ENCODE peak calls at places on chromosome 12, in seven cellular contexts. One of them, this sample, is unnamed. For H3K36me3 and H3K9me2, the result is how much of the 10 kb centered on the place peaks cover.

GRCh38 chr12:106238146-106238545 is 9.7 kb downstream of the CKAP4 start:
- DNase-seq in MM.1S: no peak
- DNase-seq in OCI-LY7: no peak
- DNase-seq in SK-N-SH: no peak
- DNase-seq in PC-3: no peak
- DNase-seq in PC-9: no peak
- DNase-seq in GM23248: no peak
- DNase-seq in this sample: no peak

GRCh38 chr12:66708704-66709443 is 30.0 kb upstream of the GRIP1 start:
- DNase-seq in MM.1S: peak
- DNase-seq in OCI-LY7: peak
- DNase-seq in SK-N-SH: no peak
- DNase-seq in PC-3: peak
- DNase-seq in PC-9: no peak
- DNase-seq in GM23248: peak
- DNase-seq in this sample: peak

GRCh38 chr12:6204533-6205143 is 4.4 kb downstream of the CD9 start:
- DNase-seq in MM.1S: no peak
- DNase-seq in OCI-LY7: peak
- DNase-seq in SK-N-SH: no peak
- DNase-seq in PC-3: no peak
- DNase-seq in PC-9: no peak
- DNase-seq in GM23248: no peak
- DNase-seq in this sample: no peak

GRCh38 chr12:131511803-131512564 is 198.9 kb upstream of the SFSWAP start:
- DNase-seq in MM.1S: no peak
- DNase-seq in OCI-LY7: peak
- DNase-seq in SK-N-SH: no peak
- DNase-seq in PC-3: no peak
- DNase-seq in PC-9: no peak
- DNase-seq in GM23248: no peak
- DNase-seq in this sample: no peak

GRCh38 chr12:130447655-130447965 is 109.9 kb downstream of the PIWIL1 start:
- DNase-seq in MM.1S: no peak
- DNase-seq in OCI-LY7: no peak
- DNase-seq in SK-N-SH: no peak
- DNase-seq in PC-3: no peak
- DNase-seq in PC-9: no peak
- DNase-seq in GM23248: no peak
- DNase-seq in this sample: no peak

GRCh38 chr12:26195641-26196423 is 459 bp downstream of the SSPN start:
- DNase-seq in MM.1S: peak
- DNase-seq in OCI-LY7: no peak
- DNase-seq in SK-N-SH: peak
- DNase-seq in PC-3: peak
- DNase-seq in PC-9: peak
- DNase-seq in GM23248: peak
- DNase-seq in this sample: peak

GRCh38 chr12:51391047-51391837 is at the start of gene GALNT6:
- DNase-seq in MM.1S: peak
- DNase-seq in OCI-LY7: peak
- DNase-seq in SK-N-SH: peak
- DNase-seq in PC-3: peak
- DNase-seq in PC-9: peak
- DNase-seq in GM23248: no peak
- DNase-seq in this sample: peak

GRCh38 chr12:67558775-67559174 is 89.8 kb upstream of the DYRK2 start:
- DNase-seq in MM.1S: no peak
- DNase-seq in OCI-LY7: peak
- DNase-seq in SK-N-SH: no peak
- DNase-seq in PC-3: no peak
- DNase-seq in PC-9: no peak
- DNase-seq in GM23248: no peak
- DNase-seq in this sample: no peak

GRCh38 chr12:2842948-2843347 is 8.1 kb upstream of the NRIP2 start:
- DNase-seq in MM.1S: no peak
- DNase-seq in OCI-LY7: no peak
- DNase-seq in SK-N-SH: no peak
- DNase-seq in PC-3: no peak
- DNase-seq in PC-9: no peak
- DNase-seq in GM23248: no peak
- DNase-seq in this sample: no peak

GRCh38 chr12:105167346-105167745 is 59.8 kb downstream of the WASHC4 start:
- DNase-seq in MM.1S: no peak
- DNase-seq in OCI-LY7: no peak
- DNase-seq in SK-N-SH: no peak
- DNase-seq in PC-3: no peak
- DNase-seq in PC-9: no peak
- DNase-seq in GM23248: peak
- DNase-seq in this sample: no peak
- H3K36me3 ChIP-seq in MM.1S: under half
- H3K36me3 ChIP-seq in OCI-LY7: half or more
- H3K36me3 ChIP-seq in SK-N-SH: half or more
- H3K36me3 ChIP-seq in PC-3: under half
- H3K36me3 ChIP-seq in PC-9: under half
- H3K36me3 ChIP-seq in GM23248: half or more
- H3K36me3 ChIP-seq in this sample: under half

DNA sequence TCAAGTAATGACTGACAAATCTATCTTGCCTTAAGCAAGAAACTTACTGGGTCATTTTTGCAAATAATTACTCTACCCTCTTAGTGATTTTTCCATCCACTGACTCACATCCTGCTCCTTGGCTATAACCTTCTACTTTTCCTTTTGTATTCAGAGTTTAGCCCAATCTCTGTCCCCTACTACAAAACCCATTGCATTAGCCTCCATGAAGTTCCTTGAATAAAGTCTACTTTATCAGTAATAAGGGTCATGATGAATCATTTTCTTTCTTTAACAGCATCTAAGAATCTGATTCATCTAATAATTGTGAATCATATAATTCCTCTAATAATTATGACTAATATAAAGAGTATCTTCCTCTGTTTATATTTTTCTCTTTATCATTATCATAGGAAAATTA is 132.6 kb downstream of the NTS start:
- DNase-seq in MM.1S: no peak
- DNase-seq in OCI-LY7: no peak
- DNase-seq in SK-N-SH: no peak
- DNase-seq in PC-3: peak
- DNase-seq in PC-9: no peak
- DNase-seq in GM23248: no peak
- DNase-seq in this sample: no peak
- H3K9me2 ChIP-seq in MM.1S: under half
- H3K9me2 ChIP-seq in OCI-LY7: under half
- H3K9me2 ChIP-seq in SK-N-SH: under half
- H3K9me2 ChIP-seq in PC-3: under half
- H3K9me2 ChIP-seq in PC-9: under half
- H3K9me2 ChIP-seq in GM23248: under half
- H3K9me2 ChIP-seq in this sample: under half

GRCh38 chr12:41228066-41228820 is 40.1 kb downstream of the PDZRN4 start:
- DNase-seq in MM.1S: no peak
- DNase-seq in OCI-LY7: no peak
- DNase-seq in SK-N-SH: no peak
- DNase-seq in PC-3: no peak
- DNase-seq in PC-9: no peak
- DNase-seq in GM23248: no peak
- DNase-seq in this sample: no peak

GRCh38 chr12:41220931-41221330 is 32.8 kb downstream of the PDZRN4 start:
- DNase-seq in MM.1S: no peak
- DNase-seq in OCI-LY7: no peak
- DNase-seq in SK-N-SH: no peak
- DNase-seq in PC-3: no peak
- DNase-seq in PC-9: no peak
- DNase-seq in GM23248: no peak
- DNase-seq in this sample: no peak

GRCh38 chr12:41225179-41225578 is 37.1 kb downstream of the PDZRN4 start:
- DNase-seq in MM.1S: no peak
- DNase-seq in OCI-LY7: no peak
- DNase-seq in SK-N-SH: no peak
- DNase-seq in PC-3: no peak
- DNase-seq in PC-9: no peak
- DNase-seq in GM23248: no peak
- DNase-seq in this sample: no peak

GRCh38 chr12:41223600-41223999 is 35.5 kb downstream of the PDZRN4 start:
- DNase-seq in MM.1S: no peak
- DNase-seq in OCI-LY7: no peak
- DNase-seq in SK-N-SH: no peak
- DNase-seq in PC-3: no peak
- DNase-seq in PC-9: no peak
- DNase-seq in GM23248: no peak
- DNase-seq in this sample: no peak

DNA sequence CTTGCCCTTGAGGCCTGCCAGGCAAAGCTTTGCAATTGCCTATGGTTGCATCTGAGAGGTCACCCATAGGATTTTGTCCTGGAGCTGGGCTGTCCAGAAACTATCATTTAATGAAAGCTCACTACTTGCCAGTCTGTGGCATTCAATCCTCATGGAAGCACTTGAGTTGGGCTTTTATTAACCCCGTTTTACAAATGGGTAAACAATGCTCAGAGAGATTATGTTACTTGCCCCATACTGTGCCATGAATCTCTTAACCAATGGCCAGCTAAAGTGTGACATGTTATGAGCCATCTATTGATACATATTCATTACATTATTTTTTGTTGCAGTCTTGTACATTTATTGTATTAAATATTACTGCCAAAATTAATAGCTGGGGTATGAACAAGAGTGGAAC is 35.9 kb downstream of the PDZRN4 start:
- DNase-seq in MM.1S: no peak
- DNase-seq in OCI-LY7: no peak
- DNase-seq in SK-N-SH: no peak
- DNase-seq in PC-3: no peak
- DNase-seq in PC-9: no peak
- DNase-seq in GM23248: no peak
- DNase-seq in this sample: no peak
- H3K36me3 ChIP-seq in MM.1S: under half
- H3K36me3 ChIP-seq in OCI-LY7: under half
- H3K36me3 ChIP-seq in SK-N-SH: under half
- H3K36me3 ChIP-seq in PC-3: under half
- H3K36me3 ChIP-seq in PC-9: under half
- H3K36me3 ChIP-seq in GM23248: under half
- H3K36me3 ChIP-seq in this sample: under half

GRCh38 chr12:104501115-104501514 is 44.4 kb downstream of the CHST11 start:
- DNase-seq in MM.1S: no peak
- DNase-seq in OCI-LY7: no peak
- DNase-seq in SK-N-SH: no peak
- DNase-seq in PC-3: no peak
- DNase-seq in PC-9: no peak
- DNase-seq in GM23248: no peak
- DNase-seq in this sample: no peak
- H3K9me2 ChIP-seq in MM.1S: under half
- H3K9me2 ChIP-seq in OCI-LY7: under half
- H3K9me2 ChIP-seq in SK-N-SH: under half
- H3K9me2 ChIP-seq in PC-3: under half
- H3K9me2 ChIP-seq in PC-9: under half
- H3K9me2 ChIP-seq in GM23248: under half
- H3K9me2 ChIP-seq in this sample: under half

GRCh38 chr12:21643758-21644157 is 13.9 kb downstream of the LDHB start:
- DNase-seq in MM.1S: no peak
- DNase-seq in OCI-LY7: no peak
- DNase-seq in SK-N-SH: no peak
- DNase-seq in PC-3: no peak
- DNase-seq in PC-9: no peak
- DNase-seq in GM23248: no peak
- DNase-seq in this sample: no peak
- H3K36me3 ChIP-seq in MM.1S: under half
- H3K36me3 ChIP-seq in OCI-LY7: half or more
- H3K36me3 ChIP-seq in SK-N-SH: half or more
- H3K36me3 ChIP-seq in PC-3: half or more
- H3K36me3 ChIP-seq in PC-9: half or more
- H3K36me3 ChIP-seq in GM23248: half or more
- H3K36me3 ChIP-seq in this sample: under half

This sample was measured in hepatocyte.